ENCODE peak calls at places on chromosomes 16 and 17, in ten cellular contexts. D is GDM1; H is activated T-cell treated with anti-CD3 and anti-CD28 coated beads, Interleukin-2, amount 50 U/mL, for 72 hours; J is T1000; C is NCI-H446; U is GM10248; Q is A673; F is breast epithelium; E is activated naive CD4-positive, alpha-beta T cell; I is activated CD4-positive, alpha-beta T cell treated with anti-CD3 and anti-CD28 coated beads for 24 hours. R is an unnamed sample.

GRCh38 chr16:83689385-83689831 is 118.4 kb upstream of the HSBP1 start:
- DNase-seq in D (no peak), H (no peak), J (no peak), C (no peak), U (peak), Q (peak), F (no peak), E (no peak), I (no peak), R (no peak)

GRCh38 chr17:41711669-41712400 is at the start of gene GAST:
- DNase-seq in D (no peak), H (no peak), J (no peak), C (no peak), U (no peak), Q (no peak), F (no peak), E (no peak), I (no peak), R (no peak)

GRCh38 chr16:19315889-19316288 is 30.4 kb downstream of the CLEC19A start:
- DNase-seq in D (no peak), H (no peak), J (no peak), C (no peak), U (no peak), Q (no peak), F (no peak), E (no peak), I (no peak), R (no peak)

GRCh38 chr17:61362396-61362795 is 37.2 kb upstream of the TBX2 start:
- DNase-seq in D (no peak), H (no peak), J (no peak), C (no peak), U (no peak), Q (no peak), F (no peak), E (no peak), I (no peak), R (no peak)

GRCh38 chr16:16150117-16150877 is 73.0 kb downstream of the ABCC6 start:
- DNase-seq in D (no peak), H (no peak), J (no peak), C (no peak), U (no peak), Q (no peak), F (no peak), E (no peak), I (no peak), R (no peak)

GRCh38 chr16:88357306-88358032 is 25.3 kb upstream of the ZNF469 start:
- DNase-seq in D (no peak), H (no peak), J (no peak), C (no peak), U (no peak), Q (no peak), F (no peak), E (no peak), I (no peak), R (no peak)

GRCh38 chr16:85445779-85446222 is 167.3 kb upstream of the GSE1 start:
- DNase-seq in D (no peak), H (no peak), J (no peak), C (peak), U (no peak), Q (no peak), F (no peak), E (no peak), I (no peak), R (no peak)

GRCh38 chr17:49596613-49597244 is 21.1 kb downstream of the NXPH3 start:
- DNase-seq in D (no peak), H (no peak), J (no peak), C (no peak), U (no peak), Q (no peak), F (no peak), E (no peak), I (no peak), R (no peak)

GRCh38 chr16:67199011-67199807 is at the start of gene ELMO3:
- DNase-seq in D (no peak), H (no peak), J (no peak), C (no peak), U (no peak), Q (no peak), F (peak), E (no peak), I (no peak), R (no peak)

GRCh38 chr17:41444186-41444585 is 3.4 kb upstream of the KRT38 start:
- DNase-seq in D (no peak), H (no peak), J (no peak), C (no peak), U (no peak), Q (no peak), F (no peak), E (no peak), I (no peak), R (no peak)

GRCh38 chr17:69533481-69534234 is 119.2 kb downstream of the MAP2K6 start:
- DNase-seq in D (no peak), H (no peak), J (no peak), C (no peak), U (no peak), Q (no peak), F (no peak), E (no peak), I (no peak), R (no peak)

GRCh38 chr16:20904507-20905079 is 4.0 kb downstream of the LYRM1 start:
- DNase-seq in D (peak), H (no peak), J (no peak), C (no peak), U (peak), Q (no peak), F (no peak), E (no peak), I (no peak), R (no peak)

GRCh38 chr17:29574732-29575510 is 6.4 kb downstream of the TP53I13 start:
- DNase-seq in D (no peak), H (no peak), J (no peak), C (no peak), U (no peak), Q (no peak), F (peak), E (no peak), I (no peak), R (no peak)

GRCh38 chr17:31251075-31251474 is 46.0 kb downstream of the OMG start:
- DNase-seq in D (no peak), H (no peak), J (peak), C (no peak), U (no peak), Q (peak), F (no peak), E (no peak), I (no peak), R (no peak)

GRCh38 chr16:11257131-11257938 is 1.3 kb upstream of the SOCS1 start:
- DNase-seq in D (peak), H (peak), J (peak), C (no peak), U (peak), Q (peak), F (peak), E (no peak), I (peak), R (no peak)

R was measured in esophagus muscularis mucosa.